ENCODE peak calls at places on chromosomes 6 and 20, in seven cellular contexts. Y is esophagus squamous epithelium, Q is left ventricle myocardium inferior, R is fibroblast of lung, I is upper lobe of right lung, P is mucosa of descending colon, N is adipocyte. Z is an unnamed sample.
A peak's percentile ranks its signal among the peaks of the same experiment; 100 is the strongest.

GRCh38 chr20:23203951-23204730 is 118.0 kb upstream of the CD93 start:
- DNase-seq in Y (no peak), Q (no peak), R (no peak), I (no peak), P (no peak), N (no peak), Z (no peak)

GRCh38 chr6:133814235-133814634 is 74.7 kb upstream of the TCF21 start:
- DNase-seq in Y (no peak), Q (no peak), R (peak; percentile 80), I (no peak), P (no peak), N (no peak), Z (no peak)

GRCh38 chr6:137175157-137175889 is 1.9 kb upstream of the IL22RA2 start:
- DNase-seq in Y (no peak), Q (no peak), R (no peak), I (no peak), P (no peak), N (no peak), Z (no peak)

GRCh38 chr6:37396571-37397185 is 36.3 kb upstream of the CMTR1 start:
- DNase-seq in Y (no peak), Q (no peak), R (peak; percentile 24), I (no peak), P (no peak), N (peak; percentile 39), Z (no peak)

GRCh38 chr6:150717419-150717818 is 117.7 kb downstream of the PLEKHG1 start:
- DNase-seq in Y (no peak), Q (no peak), R (no peak), I (peak; percentile 69), P (no peak), N (no peak), Z (no peak)

GRCh38 chr20:11551491-11551890 is 366.2 kb upstream of the BTBD3 start:
- DNase-seq in Y (no peak), Q (no peak), R (no peak), I (no peak), P (no peak), N (no peak), Z (no peak)

GRCh38 chr6:99743647-99744046 is 137.0 kb downstream of the PRDM13 start:
- DNase-seq in Y (no peak), Q (no peak), R (no peak), I (no peak), P (no peak), N (no peak), Z (no peak)

GRCh38 chr6:45951771-45952529 is 63.7 kb downstream of the CLIC5 start:
- DNase-seq in Y (no peak), Q (no peak), R (no peak), I (no peak), P (no peak), N (peak; percentile 45), Z (no peak)

GRCh38 chr20:20465259-20465658 is 97.4 kb downstream of the INSM1 start:
- DNase-seq in Y (no peak), Q (no peak), R (no peak), I (no peak), P (no peak), N (no peak), Z (no peak)

GRCh38 chr6:101393291-101394251 is at the start of gene GRIK2:
- DNase-seq in Y (no peak), Q (no peak), R (no peak), I (peak; percentile 69), P (peak; percentile 47), N (peak; percentile 91), Z (no peak)

GRCh38 chr6:14272111-14273085 is 154.8 kb downstream of the CD83 start:
- DNase-seq in Y (no peak), Q (no peak), R (no peak), I (no peak), P (no peak), N (no peak), Z (no peak)

GRCh38 chr6:168284187-168284586 is 35.4 kb downstream of the DACT2 start:
- DNase-seq in Y (no peak), Q (no peak), R (no peak), I (no peak), P (no peak), N (no peak), Z (no peak)

GRCh38 chr6:168061269-168062210 is 17.5 kb downstream of the FRMD1 start:
- DNase-seq in Y (no peak), Q (no peak), R (no peak), I (no peak), P (peak; percentile 73), N (no peak), Z (no peak)

GRCh38 chr6:6772751-6773150 is 184.2 kb downstream of the LY86 start:
- DNase-seq in Y (no peak), Q (no peak), R (no peak), I (no peak), P (no peak), N (no peak), Z (no peak)

GRCh38 chr20:1241456-1241855 is 15.6 kb downstream of the RAD21L1 start:
- DNase-seq in Y (no peak), Q (no peak), R (no peak), I (no peak), P (no peak), N (no peak), Z (no peak)

GRCh38 chr20:35490736-35491181 is 35.4 kb downstream of the CEP250 start:
- DNase-seq in Y (peak; percentile 19), Q (no peak), R (no peak), I (no peak), P (peak; percentile 37), N (no peak), Z (no peak)

GRCh38 chr6:157076427-157076774 is 246.9 kb downstream of the TMEM242 start:
- DNase-seq in Y (no peak), Q (no peak), R (no peak), I (no peak), P (no peak), N (no peak), Z (no peak)

GRCh38 chr20:58129736-58130135 is 98.7 kb downstream of the ANKRD60 start:
- DNase-seq in Y (no peak), Q (no peak), R (no peak), I (peak; percentile 53), P (no peak), N (no peak), Z (no peak)

DNA sequence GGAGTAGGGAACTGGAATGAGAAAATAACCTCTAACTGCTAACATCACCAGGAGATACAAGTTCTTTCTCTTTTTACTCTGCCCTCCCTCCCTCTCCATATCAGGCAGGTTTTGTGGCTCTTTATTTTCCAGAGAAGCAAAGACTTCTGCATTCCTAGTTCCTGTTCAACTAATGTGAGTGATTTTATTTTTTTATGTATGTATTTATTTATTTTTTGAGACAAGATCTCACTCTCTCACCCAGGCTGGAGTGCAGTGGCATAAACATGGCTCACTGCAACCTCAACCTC is 6.0 kb upstream of the IER3 start:
- DNase-seq in Y (no peak), Q (no peak), R (no peak), I (no peak), P (no peak), N (no peak), Z (no peak)
- H3K4me1 ChIP-seq in Y (peaks cover 36% of the 10 kb centered on the region), Q (peaks cover 47% of the 10 kb centered on the region), R (peaks cover 30% of the 10 kb centered on the region), I (peaks cover 41% of the 10 kb centered on the region), P (peaks cover 52% of the 10 kb centered on the region), N (peaks cover 29% of the 10 kb centered on the region), Z (peaks cover 49% of the 10 kb centered on the region)

GRCh38 chr6:3841711-3842565 is 7.2 kb upstream of the FAM50B start:
- DNase-seq in Y (no peak), Q (no peak), R (peak; percentile 39), I (no peak), P (no peak), N (peak; percentile 74), Z (no peak)

GRCh38 chr6:3843379-3844096 is 5.6 kb upstream of the FAM50B start:
- DNase-seq in Y (no peak), Q (no peak), R (peak; percentile 21), I (no peak), P (no peak), N (peak; percentile 51), Z (no peak)

GRCh38 chr6:3838992-3839867 is 9.9 kb upstream of the FAM50B start:
- DNase-seq in Y (no peak), Q (no peak), R (peak; percentile 40), I (no peak), P (no peak), N (peak; percentile 20), Z (no peak)

GRCh38 chr6:3844097-3844463 is 5.1 kb upstream of the FAM50B start:
- DNase-seq in Y (no peak), Q (no peak), R (peak; percentile 69), I (no peak), P (no peak), N (peak; percentile 81), Z (no peak)

GRCh38 chr6:3841066-3841454 is 8.1 kb upstream of the FAM50B start:
- DNase-seq in Y (no peak), Q (no peak), R (no peak), I (no peak), P (no peak), N (no peak), Z (no peak)
- H3K4me1 ChIP-seq in Y (no peaks in the 10 kb centered on the region), Q (peaks cover 8% of the 10 kb centered on the region), R (peaks cover 21% of the 10 kb centered on the region), I (peaks cover 5% of the 10 kb centered on the region), P (no peaks in the 10 kb centered on the region), N (peaks cover 61% of the 10 kb centered on the region), Z (peaks cover 34% of the 10 kb centered on the region)

GRCh38 chr20:8527998-8528397 is 395.9 kb downstream of the PLCB1 start:
- DNase-seq in Y (no peak), Q (no peak), R (peak; percentile 82), I (no peak), P (no peak), N (peak; percentile 79), Z (no peak)
- H3K4me1 ChIP-seq in Y (no peaks in the 10 kb centered on the region), Q (peaks cover 4% of the 10 kb centered on the region), R (no peaks in the 10 kb centered on the region), I (no peaks in the 10 kb centered on the region), P (no peaks in the 10 kb centered on the region), N (peaks cover 7% of the 10 kb centered on the region), Z (no peaks in the 10 kb centered on the region)

DNA sequence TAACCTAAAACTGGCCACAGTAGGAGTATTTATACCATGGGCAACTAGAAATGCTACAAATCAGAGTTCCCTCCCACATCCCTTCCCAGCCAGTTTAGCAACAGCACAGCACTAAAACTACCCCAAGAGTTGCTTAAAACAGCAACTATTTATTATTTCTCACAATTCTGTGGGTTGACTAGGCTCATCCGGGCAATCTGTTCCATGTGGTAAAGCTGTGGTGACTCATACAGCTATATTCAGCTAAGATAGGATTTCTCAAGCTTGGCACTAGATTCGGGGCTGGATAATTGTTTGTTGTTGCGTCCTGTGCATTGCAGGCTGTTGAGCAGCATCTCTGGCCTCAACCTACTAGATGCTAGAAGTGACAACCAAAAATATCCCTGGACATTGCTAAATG is 8.6 kb upstream of the HECA start:
- DNase-seq in Y (no peak), Q (no peak), R (peak; percentile 89), I (no peak), P (no peak), N (peak; percentile 92), Z (no peak)
- H3K4me1 ChIP-seq in Y (peaks cover 6% of the 10 kb centered on the region), Q (peaks cover 4% of the 10 kb centered on the region), R (no peaks in the 10 kb centered on the region), I (peaks cover 13% of the 10 kb centered on the region), P (peaks cover 5% of the 10 kb centered on the region), N (peaks cover 25% of the 10 kb centered on the region), Z (no peaks in the 10 kb centered on the region)

Z was measured in tibial artery.